ENCODE peak calls at places on chromosomes 7 and 10, in four cellular contexts. F is adrenal gland, X is transverse colon, R is A549. J is an unnamed sample.

GRCh38 chr7:130079846-130080394 is 9.6 kb downstream of the KLHDC10 start:
- DNase-seq in F (no peak), X (no peak), R (no peak), J (no peak)

GRCh38 chr10:80739963-80740715 is 202.4 kb downstream of the SH2D4B start:
- DNase-seq in F (no peak), X (no peak), R (no peak), J (no peak)

GRCh38 chr10:121129266-121129665 is 278.1 kb downstream of the WDR11 start:
- DNase-seq in F (no peak), X (no peak), R (no peak), J (no peak)

GRCh38 chr7:136877509-136877908 is 9.1 kb downstream of the CHRM2 start:
- DNase-seq in F (no peak), X (no peak), R (no peak), J (no peak)

GRCh38 chr7:142939226-142939910 is at the start of gene LLCFC1:
- DNase-seq in F (no peak), X (no peak), R (peak), J (no peak)

GRCh38 chr10:86368987-86369386 is 2.4 kb upstream of the GRID1 start:
- DNase-seq in F (no peak), X (no peak), R (no peak), J (no peak)

GRCh38 chr10:26790596-26790995 is 70.2 kb downstream of the ABI1 start:
- DNase-seq in F (no peak), X (no peak), R (no peak), J (no peak)

GRCh38 chr7:42502022-42502421 is 265.0 kb upstream of the GLI3 start:
- DNase-seq in F (no peak), X (no peak), R (no peak), J (no peak)

GRCh38 chr7:31074403-31074802 is 22.3 kb downstream of the ADCYAP1R1 start:
- DNase-seq in F (no peak), X (no peak), R (no peak), J (peak)

GRCh38 chr7:66627151-66627681 is 1.5 kb upstream of the KCTD7 start:
- DNase-seq in F (no peak), X (no peak), R (no peak), J (peak)

GRCh38 chr7:17038783-17039170 is 157.0 kb upstream of the AGR3 start:
- DNase-seq in F (no peak), X (no peak), R (no peak), J (no peak)

GRCh38 chr7:29538322-29538874 is 25.2 kb upstream of the PRR15 start:
- DNase-seq in F (no peak), X (no peak), R (no peak), J (no peak)

GRCh38 chr7:120043250-120043649 is 229.7 kb upstream of the KCND2 start:
- DNase-seq in F (no peak), X (no peak), R (no peak), J (no peak)

GRCh38 chr7:16431646-16432424 is 10.5 kb upstream of the CRPPA start:
- DNase-seq in F (no peak), X (peak), R (peak), J (no peak)

GRCh38 chr10:24930427-24930826 is 22.0 kb downstream of the PRTFDC1 start:
- DNase-seq in F (no peak), X (no peak), R (no peak), J (no peak)

GRCh38 chr10:13462551-13462950 is 66.3 kb downstream of the BEND7 start:
- DNase-seq in F (no peak), X (no peak), R (no peak), J (no peak)

GRCh38 chr10:79400567-79401004 is 44.8 kb downstream of the ZCCHC24 start:
- DNase-seq in F (peak), X (peak), R (peak), J (no peak)

GRCh38 chr10:33240931-33241330 is 93.5 kb downstream of the NRP1 start:
- DNase-seq in F (no peak), X (no peak), R (no peak), J (no peak)

GRCh38 chr10:29862926-29863614 is 196.3 kb downstream of the JCAD start:
- DNase-seq in F (no peak), X (no peak), R (no peak), J (no peak)

GRCh38 chr10:124566222-124566888 is 104.7 kb downstream of the LHPP start:
- DNase-seq in F (no peak), X (no peak), R (no peak), J (no peak)

GRCh38 chr10:59177031-59177861 is 803 bp downstream of the PHYHIPL start:
- DNase-seq in F (peak), X (no peak), R (peak), J (peak)

GRCh38 chr7:22884911-22885823 is 62.5 kb upstream of the TOMM7 start:
- DNase-seq in F (no peak), X (no peak), R (no peak), J (no peak)

GRCh38 chr7:22895491-22895890 is 72.8 kb upstream of the TOMM7 start:
- DNase-seq in F (no peak), X (no peak), R (no peak), J (no peak)

GRCh38 chr7:22894585-22894984 is 71.9 kb upstream of the TOMM7 start:
- DNase-seq in F (no peak), X (no peak), R (no peak), J (no peak)

GRCh38 chr7:22885824-22886255 is 63.2 kb upstream of the TOMM7 start:
- DNase-seq in F (no peak), X (no peak), R (no peak), J (no peak)

DNA sequence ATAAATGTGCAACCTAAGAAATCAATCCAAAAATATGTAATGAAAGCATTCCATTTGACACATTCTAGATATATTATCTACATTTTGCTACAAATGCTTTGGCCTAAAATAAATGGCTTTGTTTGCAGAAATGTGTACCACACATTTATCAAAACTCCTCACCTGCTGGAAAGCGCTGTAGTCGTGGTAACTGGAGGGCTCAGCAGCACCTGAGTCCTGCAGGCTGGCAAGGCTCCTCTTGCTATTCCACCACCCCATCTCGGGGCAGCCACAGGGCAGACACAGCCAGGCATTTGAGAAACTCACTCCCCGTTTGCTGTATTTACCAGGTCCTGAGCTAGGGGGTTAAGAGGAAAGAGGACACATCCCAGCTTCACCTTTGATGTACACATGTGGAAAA is 68.1 kb upstream of the TOMM7 start:
- DNase-seq in F (no peak), X (no peak), R (no peak), J (no peak)
- TF ChIP-seq POLR2A in F (no peak), X (no peak), R (no peak), J (no peak)

GRCh38 chr10:48610585-48611093 is 5.8 kb upstream of the ARHGAP22 start:
- DNase-seq in F (no peak), X (no peak), R (no peak), J (no peak)
- H3K4me3 ChIP-seq in F (no peak), X (no peak), R (no peak), J (no peak)

GRCh38 chr10:114406455-114406854 is 2.2 kb upstream of the AFAP1L2 start:
- DNase-seq in F (no peak), X (no peak), R (no peak), J (no peak)

GRCh38 chr10:114403545-114404161 is 649 bp downstream of the AFAP1L2 start:
- DNase-seq in F (no peak), X (peak), R (peak), J (peak)

GRCh38 chr10:114402871-114403544 is 1.3 kb downstream of the AFAP1L2 start:
- DNase-seq in F (no peak), X (no peak), R (no peak), J (no peak)

GRCh38 chr10:114405011-114405350 is 679 bp upstream of the AFAP1L2 start:
- DNase-seq in F (no peak), X (peak), R (peak), J (no peak)

GRCh38 chr10:114404171-114405010 is at the start of gene AFAP1L2:
- DNase-seq in F (no peak), X (peak), R (peak), J (peak)
- TF ChIP-seq POLR2A in F (no peak), X (peak), R (peak), J (peak)

DNA sequence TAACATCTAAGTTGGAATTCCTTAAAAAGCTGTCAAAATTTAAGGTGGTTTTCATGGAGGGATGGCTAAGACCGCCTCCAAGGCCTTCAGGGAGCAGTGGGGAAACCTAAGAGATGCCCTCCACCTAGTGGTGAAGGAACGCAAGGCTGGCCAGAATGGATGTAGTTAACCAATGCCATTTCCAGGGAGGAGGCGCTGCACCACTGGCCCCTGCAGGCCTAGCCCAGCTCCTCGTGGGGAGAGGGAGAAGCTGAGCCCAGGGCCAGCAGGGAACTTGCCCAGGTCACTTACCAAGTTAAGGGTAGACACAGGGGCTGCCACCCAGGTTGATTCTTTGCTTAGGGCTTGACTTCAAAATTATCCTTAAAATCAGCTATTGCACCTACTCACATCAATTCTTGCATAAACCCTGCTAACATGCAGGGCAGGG is 32.0 kb downstream of the FIGNL1 start:
- DNase-seq in F (peak), X (peak), R (peak), J (peak)
- H3K4me3 ChIP-seq in F (no peak), X (no peak), R (no peak), J (no peak)

GRCh38 chr7:39734605-39735004 is 111.2 kb downstream of the RALA start:
- DNase-seq in F (no peak), X (no peak), R (no peak), J (no peak)

GRCh38 chr7:39733881-39734571 is 110.7 kb downstream of the RALA start:
- DNase-seq in F (no peak), X (no peak), R (no peak), J (no peak)

GRCh38 chr7:39727614-39728013 is 104.2 kb downstream of the RALA start:
- DNase-seq in F (no peak), X (no peak), R (no peak), J (no peak)

GRCh38 chr7:39735903-39736302 is 112.5 kb downstream of the RALA start:
- DNase-seq in F (no peak), X (no peak), R (no peak), J (no peak)

GRCh38 chr7:39732837-39733804 is 109.7 kb downstream of the RALA start:
- DNase-seq in F (peak), X (peak), R (peak), J (peak)
- TF ChIP-seq POLR2A in F (no peak), X (peak), R (peak), J (no peak)

DNA sequence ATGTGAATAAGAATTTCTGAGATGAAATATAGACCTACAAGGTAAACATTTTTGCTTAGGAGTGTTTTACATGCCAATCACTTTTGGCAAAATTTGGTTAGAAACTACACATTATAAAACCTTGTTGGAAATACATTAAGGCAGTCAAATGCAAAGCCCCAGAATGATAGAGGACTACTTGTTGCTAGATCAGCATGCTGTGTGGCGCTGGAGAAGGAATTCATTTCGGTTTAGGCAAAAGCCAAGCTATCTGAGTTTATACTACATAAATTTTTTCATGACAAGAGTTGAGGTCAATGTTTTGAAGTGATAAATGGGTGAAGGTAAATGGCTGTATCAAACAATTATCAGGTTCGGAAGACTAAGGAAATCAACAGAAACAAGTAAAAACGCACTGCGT is 2.3 kb downstream of the BMPER start:
- DNase-seq in F (no peak), X (no peak), R (no peak), J (no peak)
- H3K4me3 ChIP-seq in F (no peak), X (no peak), R (no peak), J (no peak)

GRCh38 chr10:97451605-97452004 is 5.6 kb downstream of the ZDHHC16 start:
- DNase-seq in F (no peak), X (no peak), R (no peak), J (no peak)
- TF ChIP-seq POLR2A in F (no peak), X (no peak), R (no peak), J (no peak)

DNA sequence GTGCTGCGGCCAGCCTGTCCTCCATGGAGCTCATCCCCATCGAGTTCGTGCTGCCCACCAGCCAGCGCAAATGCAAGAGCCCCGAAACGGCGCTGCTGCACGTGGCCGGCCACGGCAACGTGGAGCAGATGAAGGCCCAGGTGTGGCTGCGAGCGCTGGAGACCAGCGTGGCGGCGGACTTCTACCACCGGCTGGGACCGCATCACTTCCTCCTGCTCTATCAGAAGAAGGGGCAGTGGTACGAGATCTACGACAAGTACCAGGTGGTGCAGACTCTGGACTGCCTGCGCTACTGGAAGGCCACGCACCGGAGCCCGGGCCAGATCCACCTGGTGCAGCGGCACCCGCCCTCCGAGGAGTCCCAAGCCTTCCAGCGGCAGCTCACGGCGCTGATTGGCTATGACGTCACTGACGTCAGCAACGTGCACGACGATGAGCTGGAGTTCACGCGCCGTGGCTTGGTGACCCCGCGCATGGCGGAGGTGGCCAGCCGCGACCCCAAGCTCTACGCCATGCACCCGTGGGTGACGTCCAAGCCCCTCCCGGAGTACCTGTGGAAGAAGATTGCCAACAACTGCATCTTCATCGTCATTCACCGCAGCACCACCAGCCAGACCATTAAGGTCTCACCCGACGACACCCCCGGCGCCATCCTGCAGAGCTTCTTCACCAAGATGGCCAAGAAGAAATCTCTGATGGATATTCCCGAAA is 2.7 kb downstream of the PIK3CG start:
- DNase-seq in F (no peak), X (no peak), R (no peak), J (no peak)
- H3K4me3 ChIP-seq in F (no peak), X (no peak), R (no peak), J (no peak)

GRCh38 chr7:5237286-5237685 is 45.5 kb upstream of the SLC29A4 start:
- DNase-seq in F (peak), X (peak), R (no peak), J (peak)
- TF ChIP-seq POLR2A in F (no peak), X (no peak), R (no peak), J (peak)

J was measured in uterus.